ENCODE peak calls at places on chromosomes 1 and 21, in four cellular contexts. N, Q, X and W are unnamed samples.

GRCh38 chr1:183840140-183840539 is 35.2 kb downstream of the RGL1 start:
- DNase-seq in Q (no peak), N (peak; percentile 73), X (no peak), W (no peak)

GRCh38 chr1:22508329-22508728 is 55.0 kb upstream of the EPHA8 start:
- DNase-seq in X (no peak), Q (no peak), N (peak; percentile 30), W (no peak)

GRCh38 chr1:24900985-24901781 is 28.9 kb downstream of the RUNX3 start:
- DNase-seq in Q (no peak), N (no peak), X (peak; percentile 31), W (no peak)

GRCh38 chr1:151327903-151328674 is 873 bp upstream of the PI4KB start:
- DNase-seq in Q (no peak), N (no peak), X (peak; percentile 59), W (peak; percentile 63)

GRCh38 chr1:208034135-208034534 is 123.2 kb upstream of the CD34 start:
- DNase-seq in N (no peak), Q (no peak), X (no peak), W (no peak)

GRCh38 chr1:179021873-179022272 is 3.8 kb upstream of the FAM20B start:
- DNase-seq in Q (no peak), N (peak; percentile 51), X (peak; percentile 70), W (no peak)

GRCh38 chr21:32611471-32611997 is 643 bp downstream of the CFAP298 start:
- DNase-seq in X (peak; percentile 59), Q (peak; percentile 35), N (peak; percentile 18), W (peak; percentile 42)

GRCh38 chr1:76129731-76130130 is 55.2 kb downstream of the ST6GALNAC3 start:
- DNase-seq in N (no peak), Q (no peak), X (no peak), W (peak; percentile 65)

GRCh38 chr1:225998560-225999226 is 450 bp downstream of the SDE2 start:
- DNase-seq in N (peak; percentile 57), X (no peak), Q (no peak), W (no peak)

GRCh38 chr1:185636848-185637247 is 97.3 kb upstream of the HMCN1 start:
- DNase-seq in N (no peak), Q (no peak), X (no peak), W (no peak)

GRCh38 chr21:32455548-32455947 is 43.0 kb downstream of the EVA1C start:
- DNase-seq in X (no peak), Q (no peak), N (no peak), W (no peak)

GRCh38 chr1:46302091-46303037 is 1.1 kb downstream of the LRRC41 start:
- DNase-seq in Q (peak; percentile 43), N (peak; percentile 52), X (peak; percentile 75), W (peak; percentile 72)

GRCh38 chr1:111720274-111720976 is 18.8 kb downstream of the INKA2 start:
- DNase-seq in N (no peak), X (no peak), Q (no peak), W (no peak)

GRCh38 chr1:211548321-211549091 is 30.5 kb downstream of the SLC30A1 start:
- DNase-seq in Q (no peak), X (no peak), N (no peak), W (peak; percentile 78)

GRCh38 chr1:116494351-116494692 is 76.5 kb downstream of the CD58 start:
- DNase-seq in N (no peak), Q (no peak), X (no peak), W (peak; percentile 87)

GRCh38 chr1:63189677-63190076 is 132.7 kb upstream of the FOXD3 start:
- DNase-seq in N (no peak), X (no peak), Q (no peak), W (peak; percentile 92)

GRCh38 chr1:6198646-6199297 is 623 bp downstream of the RPL22 start:
- DNase-seq in X (no peak), N (no peak), Q (no peak), W (no peak)

GRCh38 chr1:96843196-96843595 is 121.6 kb downstream of the PTBP2 start:
- DNase-seq in X (no peak), Q (no peak), N (peak; percentile 57), W (no peak)

GRCh38 chr1:41650176-41650519 is 165.7 kb upstream of the EDN2 start:
- DNase-seq in Q (peak; percentile 58), X (peak; percentile 69), N (no peak), W (no peak)

GRCh38 chr1:236064674-236065508 is at the start of gene NID1:
- DNase-seq in X (peak; percentile 87), N (peak; percentile 79), Q (peak; percentile 50), W (peak; percentile 88)

GRCh38 chr1:235938714-235939487 is 72.2 kb upstream of the LYST start:
- DNase-seq in X (no peak), Q (no peak), N (no peak), W (no peak)

GRCh38 chr1:26177182-26177684 is at the start of gene CNKSR1:
- DNase-seq in Q (peak; percentile 82), N (no peak), X (no peak), W (peak; percentile 97)

GRCh38 chr1:235651170-235651806 is 1.7 kb upstream of the GNG4 start:
- DNase-seq in X (no peak), Q (no peak), N (no peak), W (no peak)

GRCh38 chr1:112445591-112445990 is 49.6 kb downstream of the CTTNBP2NL start:
- DNase-seq in N (peak; percentile 39), X (no peak), Q (no peak), W (no peak)

GRCh38 chr1:15749399-15750291 is 7.3 kb downstream of the TMEM82 start:
- DNase-seq in X (peak; percentile 96), N (no peak), Q (no peak), W (no peak)

GRCh38 chr1:22738522-22738921 is 27.9 kb downstream of the EPHB2 start:
- DNase-seq in N (peak; percentile 39), Q (no peak), X (no peak), W (no peak)

GRCh38 chr21:21436012-21436545 is 437.9 kb downstream of the NCAM2 start:
- DNase-seq in Q (no peak), N (peak; percentile 49), X (no peak), W (no peak)

GRCh38 chr1:8343044-8343443 is 25.1 kb downstream of the SLC45A1 start:
- DNase-seq in N (no peak), Q (no peak), X (no peak), W (no peak)

GRCh38 chr1:167171286-167171929 is 49.3 kb upstream of the POU2F1 start:
- DNase-seq in Q (no peak), N (no peak), X (peak; percentile 50), W (peak; percentile 46)

GRCh38 chr1:46457178-46457577 is 32.5 kb upstream of the DMBX1 start:
- DNase-seq in X (no peak), Q (no peak), N (no peak), W (no peak)

GRCh38 chr1:45187735-45188134 is 18.7 kb downstream of the ZSWIM5 start:
- DNase-seq in N (peak; percentile 8), Q (no peak), X (no peak), W (no peak)

GRCh38 chr1:29410476-29410875 is 174.2 kb downstream of the PTPRU start:
- DNase-seq in Q (no peak), X (no peak), N (no peak), W (no peak)

GRCh38 chr1:41663671-41664400 is 179.4 kb upstream of the EDN2 start:
- DNase-seq in N (peak; percentile 46), X (no peak), Q (no peak), W (no peak)

GRCh38 chr1:43951021-43951985 is 4.6 kb downstream of the IPO13 start:
- DNase-seq in Q (no peak), N (peak; percentile 35), X (no peak), W (no peak)
- H3K4me1 ChIP-seq in Q (peaks cover 8% of the 10 kb centered on the region), N (peaks cover 10% of the 10 kb centered on the region), X (no peaks in the 10 kb centered on the region), W (peaks cover 2% of the 10 kb centered on the region)

DNA sequence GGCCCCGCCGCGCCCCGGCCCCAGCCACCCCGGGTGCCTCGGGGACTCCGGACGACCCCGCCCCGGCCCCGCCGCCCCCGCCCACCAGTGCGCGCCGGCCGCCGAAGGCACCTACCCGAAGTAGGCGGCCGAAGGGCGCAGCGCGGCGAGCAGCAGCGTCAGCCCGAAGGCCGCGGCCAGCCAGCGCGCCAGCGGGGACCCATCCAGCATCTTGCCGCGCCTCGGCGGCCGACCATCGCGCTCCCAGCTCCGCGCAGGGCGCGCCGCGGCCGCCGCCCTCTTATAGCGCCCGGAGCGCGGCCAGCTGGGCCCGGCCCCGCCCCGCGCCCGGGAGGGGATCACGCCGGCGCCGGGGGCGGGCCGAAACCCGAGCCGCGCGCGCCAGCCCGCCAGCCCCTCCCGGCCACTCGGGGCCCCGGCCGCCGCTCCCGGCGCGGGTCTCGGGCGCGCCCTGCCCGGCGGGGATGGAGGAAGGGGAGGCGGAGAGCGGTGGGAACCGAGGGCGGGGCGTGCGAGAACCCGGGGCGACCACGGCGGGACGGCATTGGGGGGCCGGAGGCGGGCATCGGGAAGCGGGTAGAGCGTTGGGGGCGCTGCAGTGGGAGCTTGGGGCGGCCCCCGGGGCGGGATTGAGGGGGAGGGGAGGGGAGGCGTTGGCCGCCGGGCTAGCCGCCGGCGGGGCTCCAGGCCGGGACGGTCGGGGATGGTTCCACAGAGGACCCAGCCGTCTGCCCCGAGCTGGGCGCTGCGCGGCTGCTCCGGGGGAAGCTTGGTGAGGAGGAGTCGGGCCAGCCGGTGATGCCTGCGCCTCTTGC is at the start of gene WNT9A:
- DNase-seq in X (peak; percentile 52), Q (no peak), N (peak; percentile 49), W (peak; percentile 71)
- H3K4me3 ChIP-seq in X (peak within 1 kb of the TSS; percentile 61), Q (peak within 1 kb of the TSS; percentile 41), N (peak within 1 kb of the TSS; percentile 66), W (peak within 1 kb of the TSS; percentile 40)

GRCh38 chr1:34771573-34771972 is 9.4 kb upstream of the GJB3 start:
- DNase-seq in N (no peak), Q (no peak), X (no peak), W (no peak)
- H3K4me1 ChIP-seq in N (no peaks in the 10 kb centered on the region), Q (no peaks in the 10 kb centered on the region), X (no peaks in the 10 kb centered on the region), W (no peaks in the 10 kb centered on the region)

GRCh38 chr1:243792891-243793290 is 57.2 kb downstream of the AKT3 start:
- DNase-seq in X (no peak), Q (no peak), N (no peak), W (no peak)

GRCh38 chr1:243793298-243793697 is 56.7 kb downstream of the AKT3 start:
- DNase-seq in X (no peak), Q (no peak), N (no peak), W (no peak)

GRCh38 chr1:243792401-243792800 is 57.6 kb downstream of the AKT3 start:
- DNase-seq in Q (no peak), N (no peak), X (no peak), W (peak; percentile 54)

GRCh38 chr1:243791586-243792267 is 58.3 kb downstream of the AKT3 start:
- DNase-seq in N (no peak), Q (no peak), X (no peak), W (no peak)

DNA sequence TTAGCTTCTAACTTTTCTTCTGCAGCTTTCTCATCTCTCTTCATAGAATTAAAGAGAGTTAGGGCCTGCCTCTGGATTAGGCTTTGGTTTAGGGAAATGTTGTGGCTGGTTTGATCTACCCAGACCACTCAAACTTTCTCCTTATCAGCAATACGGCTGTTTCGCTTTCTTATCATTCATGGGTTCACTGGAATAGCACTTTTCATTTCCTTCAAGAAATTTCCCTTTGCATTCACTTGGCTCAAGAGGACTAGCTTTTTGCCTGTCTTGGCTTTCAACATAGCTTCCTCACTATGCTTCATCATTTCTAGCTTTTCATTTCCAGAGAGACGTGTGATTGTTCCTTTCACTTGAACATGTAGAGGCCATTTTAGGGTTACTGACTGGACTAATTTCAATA is 59.6 kb downstream of the AKT3 start:
- DNase-seq in Q (no peak), X (no peak), N (no peak), W (no peak)
- H3K4me3 ChIP-seq in Q (no peak overlapping the region), X (no peak overlapping the region), N (no peak overlapping the region), W (no peak overlapping the region)